ENCODE peak calls at places on chromosomes 5 and 9, in ten cellular contexts. J is epithelial cell of prostate, A is GF-D8, H is CD14-positive monocyte, R is SHP77 treated with DMSO at 0.1 percent for 48 hours, T is EL, Z is fibroblast of lung, M is AG09309, L is fibroblast of mammary gland, I is psoas muscle. B is an unnamed sample.

GRCh38 chr9:131980267-131980916 is 99.3 kb downstream of the MED27 start:
- DNase-seq in J (no peak), A (no peak), H (no peak), R (no peak), T (no peak), Z (no peak), M (no peak), L (no peak), I (no peak), B (no peak)

GRCh38 chr5:17037751-17038150 is 101.7 kb upstream of the MYO10 start:
- DNase-seq in J (no peak), A (no peak), H (no peak), R (no peak), T (peak), Z (peak), M (no peak), L (peak), I (no peak), B (no peak)

GRCh38 chr5:113187879-113188278 is 211.3 kb downstream of the DCP2 start:
- DNase-seq in J (no peak), A (no peak), H (no peak), R (no peak), T (no peak), Z (no peak), M (no peak), L (no peak), I (no peak), B (no peak)

GRCh38 chr9:89354471-89354870 is 36.2 kb downstream of the SECISBP2 start:
- DNase-seq in J (no peak), A (no peak), H (no peak), R (no peak), T (no peak), Z (no peak), M (no peak), L (no peak), I (no peak), B (no peak)

GRCh38 chr5:83509535-83509934 is 38.0 kb downstream of the VCAN start:
- DNase-seq in J (peak), A (no peak), H (no peak), R (no peak), T (peak), Z (peak), M (no peak), L (peak), I (no peak), B (no peak)

GRCh38 chr9:83474631-83475030 is 63.6 kb downstream of the FRMD3 start:
- DNase-seq in J (no peak), A (peak), H (no peak), R (no peak), T (no peak), Z (no peak), M (no peak), L (no peak), I (no peak), B (no peak)

GRCh38 chr9:37025381-37026084 is 8.5 kb downstream of the PAX5 start:
- DNase-seq in J (no peak), A (no peak), H (no peak), R (no peak), T (peak), Z (no peak), M (no peak), L (no peak), I (no peak), B (no peak)

GRCh38 chr9:123541441-123541840 is 185.4 kb downstream of the CRB2 start:
- DNase-seq in J (no peak), A (no peak), H (no peak), R (no peak), T (no peak), Z (no peak), M (no peak), L (no peak), I (no peak), B (no peak)

GRCh38 chr5:104189909-104190308 is 627.3 kb upstream of the NUDT12 start:
- DNase-seq in J (no peak), A (no peak), H (no peak), R (no peak), T (peak), Z (peak), M (peak), L (peak), I (no peak), B (no peak)

GRCh38 chr5:14236757-14237156 is 93.6 kb downstream of the TRIO start:
- DNase-seq in J (no peak), A (no peak), H (no peak), R (no peak), T (no peak), Z (no peak), M (no peak), L (no peak), I (no peak), B (no peak)

GRCh38 chr5:137054335-137054734 is 444.8 kb downstream of the SPOCK1 start:
- DNase-seq in J (no peak), A (no peak), H (no peak), R (no peak), T (no peak), Z (no peak), M (no peak), L (no peak), I (no peak), B (no peak)

GRCh38 chr5:153617190-153617589 is 126.7 kb downstream of the GRIA1 start:
- DNase-seq in J (no peak), A (no peak), H (no peak), R (no peak), T (peak), Z (peak), M (no peak), L (peak), I (no peak), B (no peak)

GRCh38 chr5:138354926-138355378 is 2.5 kb downstream of the KDM3B start:
- DNase-seq in J (peak), A (no peak), H (no peak), R (no peak), T (peak), Z (peak), M (peak), L (peak), I (no peak), B (peak)

GRCh38 chr5:88486466-88486865 is 217.8 kb upstream of the TMEM161B start:
- DNase-seq in J (no peak), A (no peak), H (no peak), R (no peak), T (no peak), Z (no peak), M (no peak), L (no peak), I (no peak), B (no peak)

GRCh38 chr9:73152953-73153352 is 1.3 kb downstream of the ANXA1 start:
- DNase-seq in J (no peak), A (peak), H (no peak), R (no peak), T (peak), Z (peak), M (no peak), L (peak), I (no peak), B (no peak)

GRCh38 chr9:114925039-114925438 is 5.4 kb downstream of the TNFSF8 start:
- DNase-seq in J (no peak), A (no peak), H (no peak), R (no peak), T (no peak), Z (no peak), M (no peak), L (no peak), I (no peak), B (no peak)

GRCh38 chr5:36135994-36136393 is 15.7 kb downstream of the LMBRD2 start:
- DNase-seq in J (no peak), A (no peak), H (no peak), R (no peak), T (no peak), Z (no peak), M (no peak), L (peak), I (no peak), B (no peak)

GRCh38 chr5:158559066-158559465 is 540.6 kb downstream of the EBF1 start:
- DNase-seq in J (no peak), A (no peak), H (no peak), R (no peak), T (no peak), Z (no peak), M (no peak), L (no peak), I (no peak), B (no peak)

GRCh38 chr9:116274293-116274692 is 120.7 kb downstream of the PAPPA start:
- DNase-seq in J (no peak), A (no peak), H (no peak), R (no peak), T (no peak), Z (peak), M (no peak), L (peak), I (no peak), B (no peak)

GRCh38 chr5:132773601-132774355 is 3.3 kb downstream of the SEPTIN8 start:
- DNase-seq in J (no peak), A (peak), H (no peak), R (no peak), T (no peak), Z (no peak), M (no peak), L (no peak), I (no peak), B (no peak)

GRCh38 chr5:179872356-179873160 is 13.9 kb upstream of the MRNIP start:
- DNase-seq in J (no peak), A (no peak), H (no peak), R (no peak), T (no peak), Z (no peak), M (no peak), L (no peak), I (no peak), B (no peak)

GRCh38 chr5:14900661-14901461 is 29.3 kb upstream of the ANKH start:
- DNase-seq in J (no peak), A (no peak), H (no peak), R (no peak), T (peak), Z (peak), M (peak), L (peak), I (peak), B (no peak)

GRCh38 chr9:111615928-111616327 is 15.2 kb upstream of the DNAJC25 start:
- DNase-seq in J (no peak), A (no peak), H (no peak), R (no peak), T (no peak), Z (peak), M (no peak), L (no peak), I (no peak), B (no peak)

GRCh38 chr5:60810438-60811085 is 33.5 kb downstream of the ELOVL7 start:
- DNase-seq in J (no peak), A (no peak), H (no peak), R (no peak), T (peak), Z (peak), M (no peak), L (peak), I (no peak), B (no peak)

GRCh38 chr5:1436036-1436435 is 9.2 kb downstream of the SLC6A3 start:
- DNase-seq in J (no peak), A (no peak), H (no peak), R (no peak), T (no peak), Z (no peak), M (no peak), L (no peak), I (no peak), B (no peak)

GRCh38 chr9:89744255-89744648 is 139.4 kb downstream of the GADD45G start:
- DNase-seq in J (no peak), A (no peak), H (no peak), R (no peak), T (no peak), Z (no peak), M (no peak), L (no peak), I (no peak), B (no peak)

GRCh38 chr5:133938932-133939331 is 29.5 kb downstream of the C5orf15 start:
- DNase-seq in J (no peak), A (no peak), H (no peak), R (no peak), T (no peak), Z (peak), M (no peak), L (no peak), I (no peak), B (no peak)

GRCh38 chr5:75707911-75708509 is 9.2 kb downstream of the POC5 start:
- DNase-seq in J (no peak), A (no peak), H (no peak), R (no peak), T (peak), Z (peak), M (no peak), L (peak), I (no peak), B (no peak)

GRCh38 chr9:109934499-109935214 is 154.7 kb downstream of the PALM2AKAP2 start:
- DNase-seq in J (no peak), A (no peak), H (no peak), R (no peak), T (no peak), Z (peak), M (no peak), L (no peak), I (no peak), B (no peak)

GRCh38 chr9:105967798-105968197 is 273.5 kb downstream of the TMEM38B start:
- DNase-seq in J (no peak), A (no peak), H (no peak), R (no peak), T (no peak), Z (no peak), M (no peak), L (no peak), I (no peak), B (no peak)

GRCh38 chr9:85483214-85483613 is 258.5 kb downstream of the AGTPBP1 start:
- DNase-seq in J (no peak), A (no peak), H (no peak), R (no peak), T (no peak), Z (no peak), M (no peak), L (no peak), I (no peak), B (no peak)

B was measured in substantia nigra.